ENCODE peak calls at places on chromosomes 3 and 15, in five cellular contexts. One of them, this sample, is unnamed.

GRCh38 chr3:24684506-24685023 is 189.9 kb upstream of the THRB start:
- DNase-seq in H9: peak
- DNase-seq in PC-9: no peak
- DNase-seq in coronary artery: no peak
- DNase-seq in CD8-positive, alpha-beta T cell: no peak
- DNase-seq in this sample: no peak

GRCh38 chr3:103052236-103052830 is 617.5 kb downstream of the ZPLD1 start:
- DNase-seq in H9: no peak
- DNase-seq in PC-9: peak
- DNase-seq in coronary artery: no peak
- DNase-seq in CD8-positive, alpha-beta T cell: no peak
- DNase-seq in this sample: peak

GRCh38 chr15:87648278-87648677 is 608.3 kb downstream of the NTRK3 start:
- DNase-seq in H9: no peak
- DNase-seq in PC-9: no peak
- DNase-seq in coronary artery: no peak
- DNase-seq in CD8-positive, alpha-beta T cell: no peak
- DNase-seq in this sample: no peak

GRCh38 chr3:58497074-58497473 is 5.2 kb downstream of the KCTD6 start:
- DNase-seq in H9: no peak
- DNase-seq in PC-9: no peak
- DNase-seq in coronary artery: no peak
- DNase-seq in CD8-positive, alpha-beta T cell: no peak
- DNase-seq in this sample: no peak

GRCh38 chr3:30315452-30315851 is 290.9 kb upstream of the TGFBR2 start:
- DNase-seq in H9: no peak
- DNase-seq in PC-9: no peak
- DNase-seq in coronary artery: no peak
- DNase-seq in CD8-positive, alpha-beta T cell: no peak
- DNase-seq in this sample: no peak

GRCh38 chr3:130997291-130997690 is 29.3 kb downstream of the ASTE1 start:
- DNase-seq in H9: no peak
- DNase-seq in PC-9: no peak
- DNase-seq in coronary artery: no peak
- DNase-seq in CD8-positive, alpha-beta T cell: no peak
- DNase-seq in this sample: no peak

GRCh38 chr3:144491333-144491732 is 519.7 kb downstream of the DIPK2A start:
- DNase-seq in H9: peak
- DNase-seq in PC-9: no peak
- DNase-seq in coronary artery: no peak
- DNase-seq in CD8-positive, alpha-beta T cell: no peak
- DNase-seq in this sample: no peak

GRCh38 chr15:80275946-80276345 is 23.9 kb upstream of the CTXND1 start:
- DNase-seq in H9: no peak
- DNase-seq in PC-9: no peak
- DNase-seq in coronary artery: no peak
- DNase-seq in CD8-positive, alpha-beta T cell: no peak
- DNase-seq in this sample: no peak

GRCh38 chr3:179175358-179175757 is 27.2 kb downstream of the PIK3CA start:
- DNase-seq in H9: no peak
- DNase-seq in PC-9: no peak
- DNase-seq in coronary artery: no peak
- DNase-seq in CD8-positive, alpha-beta T cell: no peak
- DNase-seq in this sample: no peak

GRCh38 chr3:30231277-30232141 is 374.9 kb upstream of the TGFBR2 start:
- DNase-seq in H9: no peak
- DNase-seq in PC-9: no peak
- DNase-seq in coronary artery: no peak
- DNase-seq in CD8-positive, alpha-beta T cell: no peak
- DNase-seq in this sample: no peak

GRCh38 chr3:157705258-157705657 is 202.0 kb upstream of the VEPH1 start:
- DNase-seq in H9: no peak
- DNase-seq in PC-9: no peak
- DNase-seq in coronary artery: no peak
- DNase-seq in CD8-positive, alpha-beta T cell: no peak
- DNase-seq in this sample: no peak

GRCh38 chr3:11364181-11364580 is 92.0 kb downstream of the ATG7 start:
- DNase-seq in H9: no peak
- DNase-seq in PC-9: no peak
- DNase-seq in coronary artery: no peak
- DNase-seq in CD8-positive, alpha-beta T cell: no peak
- DNase-seq in this sample: no peak

GRCh38 chr3:198071602-198072285 is 111.7 kb downstream of the LMLN start:
- DNase-seq in H9: peak
- DNase-seq in PC-9: peak
- DNase-seq in coronary artery: no peak
- DNase-seq in CD8-positive, alpha-beta T cell: peak
- DNase-seq in this sample: no peak
- TF ChIP-seq CTCF in H9: peak
- TF ChIP-seq CTCF in PC-9: peak
- TF ChIP-seq CTCF in coronary artery: no peak
- TF ChIP-seq CTCF in CD8-positive, alpha-beta T cell: no peak
- TF ChIP-seq CTCF in this sample: no peak

GRCh38 chr3:50625131-50625878 is 8.4 kb downstream of the MAPKAPK3 start:
- DNase-seq in H9: no peak
- DNase-seq in PC-9: no peak
- DNase-seq in coronary artery: no peak
- DNase-seq in CD8-positive, alpha-beta T cell: no peak
- DNase-seq in this sample: no peak
- H3K27ac ChIP-seq in H9: no peak
- H3K27ac ChIP-seq in PC-9: peak
- H3K27ac ChIP-seq in coronary artery: no peak
- H3K27ac ChIP-seq in CD8-positive, alpha-beta T cell: no peak
- H3K27ac ChIP-seq in this sample: no peak

DNA sequence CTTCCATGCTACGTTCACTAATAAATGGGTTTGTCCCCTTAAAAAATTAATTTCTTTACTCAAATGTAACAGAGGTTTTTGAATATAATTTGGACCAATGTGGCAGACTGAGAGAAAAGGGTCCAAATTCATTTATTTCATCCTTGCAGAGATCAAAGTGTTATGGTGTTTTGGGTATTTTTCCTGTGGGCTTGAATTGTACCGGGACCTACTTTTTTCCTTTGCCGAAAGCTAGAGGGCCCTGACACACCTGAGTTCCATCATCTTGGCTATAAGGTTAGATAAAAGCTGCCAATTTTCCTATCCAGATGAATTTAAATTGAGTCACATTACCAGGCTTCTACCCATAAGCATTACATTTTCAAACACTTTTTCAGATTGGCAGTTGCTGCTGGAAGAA is 893 bp downstream of the CCNB2 start:
- DNase-seq in H9: no peak
- DNase-seq in PC-9: no peak
- DNase-seq in coronary artery: no peak
- DNase-seq in CD8-positive, alpha-beta T cell: no peak
- DNase-seq in this sample: no peak
- TF ChIP-seq CTCF in H9: no peak
- TF ChIP-seq CTCF in PC-9: no peak
- TF ChIP-seq CTCF in coronary artery: no peak
- TF ChIP-seq CTCF in CD8-positive, alpha-beta T cell: no peak
- TF ChIP-seq CTCF in this sample: no peak

DNA sequence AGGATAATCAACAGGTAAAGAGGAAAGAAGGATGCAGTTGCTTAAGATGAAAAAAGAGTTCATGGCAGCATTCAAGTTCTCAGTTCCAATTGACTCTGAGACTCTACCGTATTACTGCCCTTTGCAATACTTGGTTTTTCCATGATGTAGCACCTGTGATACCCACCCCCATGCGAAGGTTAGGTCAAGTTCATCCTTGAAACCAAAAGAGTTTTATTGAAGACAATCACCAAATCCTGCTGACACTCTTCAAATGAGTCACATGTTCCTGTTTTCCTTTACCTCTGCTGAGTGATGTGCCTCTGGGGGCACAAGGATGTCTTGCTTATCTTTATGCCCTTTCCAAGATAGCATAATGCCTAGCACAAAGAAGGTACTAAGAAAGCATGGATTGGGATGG is 111.3 kb upstream of the SLC7A14 start:
- DNase-seq in H9: no peak
- DNase-seq in PC-9: no peak
- DNase-seq in coronary artery: no peak
- DNase-seq in CD8-positive, alpha-beta T cell: no peak
- DNase-seq in this sample: no peak
- H3K27ac ChIP-seq in H9: no peak
- H3K27ac ChIP-seq in PC-9: no peak
- H3K27ac ChIP-seq in coronary artery: no peak
- H3K27ac ChIP-seq in CD8-positive, alpha-beta T cell: no peak
- H3K27ac ChIP-seq in this sample: no peak

DNA sequence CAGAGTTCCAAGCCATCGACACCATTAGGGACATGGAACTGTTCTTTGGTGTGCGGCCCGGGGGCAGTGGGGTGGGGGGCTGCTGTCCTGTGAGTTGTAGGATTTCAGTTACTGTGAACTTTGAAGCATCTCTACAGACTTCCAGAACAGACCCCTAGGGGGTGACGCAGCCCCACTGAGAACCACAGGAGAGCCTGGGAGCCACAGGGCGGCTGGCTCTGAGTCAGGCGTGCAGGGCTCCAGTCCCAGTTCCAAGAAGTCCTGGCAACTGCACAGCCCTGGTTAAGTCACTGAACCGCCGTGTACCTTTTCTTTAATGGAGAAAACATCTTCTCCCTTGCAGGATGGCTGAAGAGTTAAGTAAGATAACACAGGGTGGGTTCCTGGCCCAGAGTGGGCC is 23.5 kb upstream of the LRTM1 start:
- DNase-seq in H9: peak
- DNase-seq in PC-9: peak
- DNase-seq in coronary artery: peak
- DNase-seq in CD8-positive, alpha-beta T cell: no peak
- DNase-seq in this sample: peak
- TF ChIP-seq CTCF in H9: peak
- TF ChIP-seq CTCF in PC-9: peak
- TF ChIP-seq CTCF in coronary artery: no peak
- TF ChIP-seq CTCF in CD8-positive, alpha-beta T cell: no peak
- TF ChIP-seq CTCF in this sample: peak

GRCh38 chr15:62069551-62069950 is 2.8 kb downstream of the C2CD4A start:
- DNase-seq in H9: no peak
- DNase-seq in PC-9: no peak
- DNase-seq in coronary artery: no peak
- DNase-seq in CD8-positive, alpha-beta T cell: no peak
- DNase-seq in this sample: no peak

GRCh38 chr15:62066663-62067447 is at the start of gene C2CD4A:
- DNase-seq in H9: peak
- DNase-seq in PC-9: peak
- DNase-seq in coronary artery: no peak
- DNase-seq in CD8-positive, alpha-beta T cell: peak
- DNase-seq in this sample: peak

GRCh38 chr15:62068071-62068786 is 1.5 kb downstream of the C2CD4A start:
- DNase-seq in H9: peak
- DNase-seq in PC-9: peak
- DNase-seq in coronary artery: no peak
- DNase-seq in CD8-positive, alpha-beta T cell: peak
- DNase-seq in this sample: peak

GRCh38 chr15:62067448-62068044 is 769 bp downstream of the C2CD4A start:
- DNase-seq in H9: peak
- DNase-seq in PC-9: no peak
- DNase-seq in coronary artery: no peak
- DNase-seq in CD8-positive, alpha-beta T cell: peak
- DNase-seq in this sample: peak

DNA sequence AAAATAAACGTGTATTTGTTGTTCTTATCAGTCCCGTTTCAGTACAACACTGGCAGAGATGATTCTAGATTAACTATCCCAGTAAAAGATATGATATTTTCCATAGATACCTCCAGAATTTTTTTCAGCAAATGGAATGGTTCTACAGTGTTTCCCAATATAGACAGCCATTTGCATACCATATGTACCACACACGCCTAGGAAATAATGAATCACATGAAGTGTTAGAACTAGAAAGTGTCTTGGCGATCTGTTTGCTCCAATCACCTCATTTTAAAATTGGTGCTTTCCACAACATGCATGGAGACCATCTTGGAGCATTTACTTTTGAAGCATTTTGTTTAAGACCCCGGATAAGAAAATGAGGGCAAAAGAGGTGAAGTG is 2.0 kb downstream of the C2CD4A start:
- DNase-seq in H9: no peak
- DNase-seq in PC-9: no peak
- DNase-seq in coronary artery: no peak
- DNase-seq in CD8-positive, alpha-beta T cell: no peak
- DNase-seq in this sample: no peak
- H3K27ac ChIP-seq in H9: no peak
- H3K27ac ChIP-seq in PC-9: peak
- H3K27ac ChIP-seq in coronary artery: peak
- H3K27ac ChIP-seq in CD8-positive, alpha-beta T cell: no peak
- H3K27ac ChIP-seq in this sample: no peak

GRCh38 chr3:61354604-61355003 is 103.4 kb upstream of the FHIT start:
- DNase-seq in H9: no peak
- DNase-seq in PC-9: no peak
- DNase-seq in coronary artery: no peak
- DNase-seq in CD8-positive, alpha-beta T cell: no peak
- DNase-seq in this sample: no peak

GRCh38 chr3:61352300-61352699 is 101.0 kb upstream of the FHIT start:
- DNase-seq in H9: no peak
- DNase-seq in PC-9: no peak
- DNase-seq in coronary artery: no peak
- DNase-seq in CD8-positive, alpha-beta T cell: no peak
- DNase-seq in this sample: no peak

GRCh38 chr3:61356678-61357077 is 105.4 kb upstream of the FHIT start:
- DNase-seq in H9: no peak
- DNase-seq in PC-9: no peak
- DNase-seq in coronary artery: no peak
- DNase-seq in CD8-positive, alpha-beta T cell: no peak
- DNase-seq in this sample: no peak

GRCh38 chr3:61357902-61358301 is 106.7 kb upstream of the FHIT start:
- DNase-seq in H9: no peak
- DNase-seq in PC-9: no peak
- DNase-seq in coronary artery: no peak
- DNase-seq in CD8-positive, alpha-beta T cell: no peak
- DNase-seq in this sample: no peak

GRCh38 chr3:61353353-61353752 is 102.1 kb upstream of the FHIT start:
- DNase-seq in H9: no peak
- DNase-seq in PC-9: no peak
- DNase-seq in coronary artery: no peak
- DNase-seq in CD8-positive, alpha-beta T cell: no peak
- DNase-seq in this sample: no peak
- TF ChIP-seq CTCF in H9: no peak
- TF ChIP-seq CTCF in PC-9: no peak
- TF ChIP-seq CTCF in coronary artery: no peak
- TF ChIP-seq CTCF in CD8-positive, alpha-beta T cell: no peak
- TF ChIP-seq CTCF in this sample: no peak

GRCh38 chr15:70998319-70998718 is 105.7 kb downstream of the LRRC49 start:
- DNase-seq in H9: no peak
- DNase-seq in PC-9: no peak
- DNase-seq in coronary artery: no peak
- DNase-seq in CD8-positive, alpha-beta T cell: no peak
- DNase-seq in this sample: no peak

DNA sequence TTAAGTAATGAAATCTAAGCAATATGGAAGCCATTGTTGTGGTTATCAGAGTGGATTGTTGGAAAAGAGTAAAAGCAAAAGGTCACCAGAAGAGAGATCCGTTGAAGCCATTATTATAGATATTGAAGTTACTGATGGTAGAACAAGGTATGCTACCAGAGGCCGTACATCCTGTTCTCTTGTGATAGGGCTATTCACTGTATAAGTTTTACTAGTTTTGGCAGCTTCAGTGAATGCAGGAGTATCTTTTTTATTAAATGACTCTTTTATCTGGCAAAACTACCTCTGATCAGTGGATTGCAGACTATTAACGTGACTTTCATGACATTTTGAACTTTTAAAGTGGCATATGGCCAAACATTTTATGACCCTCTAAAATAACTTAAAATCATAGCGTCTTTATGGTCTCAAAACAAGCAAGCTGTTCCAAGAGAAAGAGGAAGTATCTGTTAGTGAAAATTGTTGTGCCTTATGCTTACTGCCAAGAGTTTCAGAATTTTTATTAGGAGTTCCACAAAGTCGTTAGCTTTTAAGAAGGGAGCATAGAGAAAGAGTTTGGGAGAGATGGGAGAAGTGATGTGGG is 102.8 kb downstream of the LRRC49 start:
- DNase-seq in H9: no peak
- DNase-seq in PC-9: no peak
- DNase-seq in coronary artery: no peak
- DNase-seq in CD8-positive, alpha-beta T cell: no peak
- DNase-seq in this sample: no peak
- H3K27ac ChIP-seq in H9: no peak
- H3K27ac ChIP-seq in PC-9: no peak
- H3K27ac ChIP-seq in coronary artery: no peak
- H3K27ac ChIP-seq in CD8-positive, alpha-beta T cell: no peak
- H3K27ac ChIP-seq in this sample: peak